ENCODE peak calls at places on chromosomes 7 and 10, in four cellular contexts. P is IMR-90, Q is A549, J is HT1080. Y is an unnamed sample.

GRCh38 chr7:151179287-151179860 is 7.7 kb downstream of the ASB10 start:
- DNase-seq in P (no peak), Q (no peak), J (no peak), Y (no peak)

GRCh38 chr7:118586248-118586647 is 361.7 kb downstream of the ANKRD7 start:
- DNase-seq in P (no peak), Q (no peak), J (no peak), Y (no peak)

GRCh38 chr10:19432000-19432399 is 383.4 kb downstream of the MALRD1 start:
- DNase-seq in P (no peak), Q (no peak), J (peak), Y (no peak)

GRCh38 chr7:150515248-150515647 is 576 bp downstream of the GIMAP7 start:
- DNase-seq in P (no peak), Q (no peak), J (no peak), Y (no peak)

GRCh38 chr7:158016171-158017087 is 571.2 kb downstream of the PTPRN2 start:
- DNase-seq in P (no peak), Q (no peak), J (no peak), Y (no peak)

GRCh38 chr7:30171753-30172447 is 37.1 kb downstream of the MTURN start:
- DNase-seq in P (peak), Q (no peak), J (peak), Y (no peak)

GRCh38 chr10:71143170-71143569 is 69.2 kb upstream of the UNC5B start:
- DNase-seq in P (no peak), Q (no peak), J (no peak), Y (no peak)

GRCh38 chr10:49149881-49150280 is 16.1 kb upstream of the FAM170B start:
- DNase-seq in P (no peak), Q (no peak), J (no peak), Y (no peak)

GRCh38 chr7:7257899-7258692 is 75.8 kb downstream of the C1GALT1 start:
- DNase-seq in P (peak), Q (no peak), J (no peak), Y (no peak)

GRCh38 chr10:10564081-10564480 is 453.6 kb upstream of the CELF2 start:
- DNase-seq in P (no peak), Q (no peak), J (no peak), Y (no peak)

GRCh38 chr7:112646787-112647186 is 143.4 kb downstream of the TMEM168 start:
- DNase-seq in P (no peak), Q (no peak), J (no peak), Y (no peak)

GRCh38 chr10:75814071-75814470 is 382.6 kb downstream of the LRMDA start:
- DNase-seq in P (no peak), Q (no peak), J (no peak), Y (no peak)

GRCh38 chr7:6590645-6591110 is 857 bp downstream of the INTS15 start:
- DNase-seq in P (no peak), Q (no peak), J (peak), Y (no peak)

GRCh38 chr10:17227367-17228080 is 517 bp upstream of the VIM start:
- DNase-seq in P (peak), Q (no peak), J (peak), Y (no peak)

GRCh38 chr10:118853916-118854315 is 99.1 kb upstream of the CACUL1 start:
- DNase-seq in P (no peak), Q (no peak), J (no peak), Y (no peak)

GRCh38 chr10:16606923-16607322 is 85.2 kb upstream of the C1QL3 start:
- DNase-seq in P (no peak), Q (no peak), J (no peak), Y (no peak)

GRCh38 chr7:127107601-127108007 is 145.1 kb downstream of the GRM8 start:
- DNase-seq in P (peak), Q (peak), J (peak), Y (peak)

GRCh38 chr7:43784030-43785001 is 25.8 kb downstream of the BLVRA start:
- DNase-seq in P (peak), Q (no peak), J (no peak), Y (peak)

GRCh38 chr10:85603167-85603940 is 763.2 kb downstream of the GRID1 start:
- DNase-seq in P (no peak), Q (no peak), J (no peak), Y (no peak)

GRCh38 chr10:123009105-123009805 is 449 bp downstream of the ACADSB start:
- DNase-seq in P (no peak), Q (peak), J (no peak), Y (peak)

GRCh38 chr10:115772606-115773005 is 500.4 kb downstream of the GFRA1 start:
- DNase-seq in P (peak), Q (peak), J (peak), Y (peak)

GRCh38 chr10:75651452-75651851 is 220.0 kb downstream of the LRMDA start:
- DNase-seq in P (no peak), Q (no peak), J (no peak), Y (no peak)

GRCh38 chr7:30276203-30276900 is 8.0 kb upstream of the ZNRF2 start:
- DNase-seq in P (peak), Q (peak), J (peak), Y (peak)

GRCh38 chr7:25240340-25240739 is 12.1 kb upstream of the NPVF start:
- DNase-seq in P (no peak), Q (no peak), J (no peak), Y (no peak)

GRCh38 chr7:133853706-133854276 is 273.3 kb upstream of the LRGUK start:
- DNase-seq in P (peak), Q (peak), J (peak), Y (peak)